ENCODE peak calls at places on chromosomes 5 and 9, in eight cellular contexts. R is esophagus squamous epithelium; Y is left cardiac atrium; Q is H9; E is tibial artery; X is effector CD4-positive, alpha-beta T cell; D is lower lobe of right lung; J is mesothelial cell of epicardium. M is an unnamed sample.

GRCh38 chr5:137635521-137635921 is 100.4 kb downstream of the KLHL3 start:
- DNase-seq in R (no peak), Y (no peak), Q (no peak), E (no peak), X (no peak), D (no peak), J (no peak), M (no peak)

GRCh38 chr9:98010450-98010849 is 27.3 kb downstream of the ANP32B start:
- DNase-seq in R (no peak), Y (no peak), Q (peak), E (no peak), X (no peak), D (no peak), J (no peak), M (no peak)

GRCh38 chr5:79140553-79140952 is 28.9 kb downstream of the BHMT start:
- DNase-seq in R (no peak), Y (no peak), Q (no peak), E (no peak), X (no peak), D (no peak), J (no peak), M (no peak)

GRCh38 chr9:38344566-38345324 is 47.8 kb upstream of the ALDH1B1 start:
- DNase-seq in R (no peak), Y (no peak), Q (no peak), E (no peak), X (no peak), D (no peak), J (no peak), M (no peak)

GRCh38 chr5:32147236-32147635 is 26.9 kb downstream of the GOLPH3 start:
- DNase-seq in R (no peak), Y (no peak), Q (no peak), E (no peak), X (no peak), D (no peak), J (no peak), M (no peak)

GRCh38 chr9:130946778-130947617 is 8.0 kb upstream of the FIBCD1 start:
- DNase-seq in R (no peak), Y (no peak), Q (no peak), E (no peak), X (no peak), D (no peak), J (no peak), M (no peak)

GRCh38 chr5:76849767-76850291 is at the start of gene S100Z:
- DNase-seq in R (no peak), Y (no peak), Q (no peak), E (no peak), X (no peak), D (no peak), J (no peak), M (no peak)

GRCh38 chr9:113619156-113619861 is 155.8 kb downstream of the RGS3 start:
- DNase-seq in R (no peak), Y (no peak), Q (peak), E (peak), X (no peak), D (no peak), J (no peak), M (peak)

GRCh38 chr9:112644449-112644965 is 73.4 kb downstream of the INIP start:
- DNase-seq in R (no peak), Y (no peak), Q (no peak), E (no peak), X (no peak), D (no peak), J (no peak), M (no peak)

GRCh38 chr5:172633403-172633970 is 7.6 kb upstream of the NEURL1B start:
- DNase-seq in R (no peak), Y (no peak), Q (peak), E (peak), X (no peak), D (no peak), J (no peak), M (peak)

GRCh38 chr9:129649726-129650679 is 8.1 kb upstream of the ASB6 start:
- DNase-seq in R (no peak), Y (no peak), Q (no peak), E (no peak), X (no peak), D (no peak), J (no peak), M (no peak)

GRCh38 chr9:91736898-91737601 is 213.0 kb downstream of the ROR2 start:
- DNase-seq in R (no peak), Y (no peak), Q (no peak), E (no peak), X (no peak), D (no peak), J (no peak), M (peak)

GRCh38 chr5:149586708-149587318 is 5.5 kb downstream of the ARHGEF37 start:
- DNase-seq in R (no peak), Y (no peak), Q (no peak), E (no peak), X (no peak), D (no peak), J (no peak), M (no peak)

GRCh38 chr5:177232761-177233160 is 70.8 kb downstream of the RAB24 start:
- DNase-seq in R (no peak), Y (no peak), Q (no peak), E (no peak), X (no peak), D (no peak), J (no peak), M (no peak)

GRCh38 chr5:73443725-73444498 is 4.7 kb downstream of the FOXD1 start:
- DNase-seq in R (no peak), Y (no peak), Q (peak), E (no peak), X (no peak), D (no peak), J (no peak), M (no peak)

GRCh38 chr5:146440870-146441495 is 6.2 kb upstream of the TCERG1 start:
- DNase-seq in R (no peak), Y (no peak), Q (no peak), E (no peak), X (no peak), D (no peak), J (no peak), M (no peak)

GRCh38 chr9:133200631-133201030 is 8.4 kb downstream of the OBP2B start:
- DNase-seq in R (no peak), Y (no peak), Q (no peak), E (no peak), X (no peak), D (no peak), J (no peak), M (no peak)

GRCh38 chr5:55134053-55134722 is 25.8 kb upstream of the GPX8 start:
- DNase-seq in R (no peak), Y (no peak), Q (no peak), E (no peak), X (no peak), D (no peak), J (no peak), M (no peak)

GRCh38 chr5:163565931-163566608 is 60.7 kb downstream of the MAT2B start:
- DNase-seq in R (no peak), Y (peak), Q (peak), E (no peak), X (peak), D (peak), J (peak), M (no peak)

GRCh38 chr5:62326302-62326701 is 20.3 kb downstream of the KIF2A start:
- DNase-seq in R (no peak), Y (no peak), Q (no peak), E (no peak), X (no peak), D (no peak), J (no peak), M (no peak)

GRCh38 chr5:33441241-33441844 is 578 bp downstream of the TARS1 start:
- DNase-seq in R (no peak), Y (no peak), Q (no peak), E (no peak), X (peak), D (no peak), J (peak), M (no peak)

GRCh38 chr9:86945868-86946711 is 1.2 kb downstream of the GAS1 start:
- DNase-seq in R (peak), Y (peak), Q (peak), E (peak), X (peak), D (peak), J (peak), M (no peak)

GRCh38 chr5:177553671-177554429 is 513 bp downstream of the FAM193B start:
- DNase-seq in R (no peak), Y (peak), Q (peak), E (peak), X (no peak), D (peak), J (peak), M (peak)

GRCh38 chr5:34891981-34892380 is 23.3 kb downstream of the RAD1 start:
- DNase-seq in R (no peak), Y (no peak), Q (no peak), E (no peak), X (no peak), D (no peak), J (no peak), M (no peak)

GRCh38 chr9:137055385-137056364 is 1.8 kb upstream of the ENTPD2 start:
- DNase-seq in R (no peak), Y (peak), Q (no peak), E (no peak), X (no peak), D (peak), J (peak), M (no peak)

GRCh38 chr9:78507008-78507407 is 210.1 kb downstream of the PSAT1 start:
- DNase-seq in R (no peak), Y (no peak), Q (no peak), E (no peak), X (no peak), D (no peak), J (no peak), M (no peak)

GRCh38 chr5:111757582-111758283 is 739 bp upstream of the NREP start:
- DNase-seq in R (peak), Y (peak), Q (peak), E (peak), X (peak), D (peak), J (peak), M (peak)

GRCh38 chr9:126383395-126384104 is 56.9 kb downstream of the MVB12B start:
- DNase-seq in R (no peak), Y (no peak), Q (no peak), E (no peak), X (no peak), D (no peak), J (no peak), M (no peak)

GRCh38 chr5:4042311-4042710 is 446.7 kb downstream of the IRX1 start:
- DNase-seq in R (no peak), Y (no peak), Q (no peak), E (no peak), X (no peak), D (no peak), J (no peak), M (no peak)

GRCh38 chr5:73433982-73434342 is 14.6 kb downstream of the FOXD1 start:
- DNase-seq in R (no peak), Y (no peak), Q (no peak), E (no peak), X (no peak), D (no peak), J (no peak), M (no peak)

GRCh38 chr9:4141201-4141750 is 158.6 kb downstream of the GLIS3 start:
- DNase-seq in R (no peak), Y (no peak), Q (no peak), E (no peak), X (no peak), D (no peak), J (no peak), M (no peak)

GRCh38 chr9:3868466-3868865 is 342.7 kb upstream of the RFX3 start:
- DNase-seq in R (no peak), Y (no peak), Q (no peak), E (no peak), X (no peak), D (no peak), J (no peak), M (no peak)

GRCh38 chr9:91089405-91090131 is 272.1 kb downstream of the AUH start:
- DNase-seq in R (no peak), Y (no peak), Q (no peak), E (no peak), X (no peak), D (no peak), J (no peak), M (no peak)

GRCh38 chr5:157558089-157558595 is 17.4 kb downstream of the ADAM19 start:
- DNase-seq in R (no peak), Y (no peak), Q (no peak), E (no peak), X (no peak), D (no peak), J (no peak), M (no peak)

GRCh38 chr9:84111726-84112125 is 131.1 kb downstream of the RMI1 start:
- DNase-seq in R (no peak), Y (no peak), Q (no peak), E (no peak), X (no peak), D (no peak), J (no peak), M (no peak)

GRCh38 chr5:96149546-96149945 is 187.9 kb upstream of the ELL2 start:
- DNase-seq in R (no peak), Y (no peak), Q (no peak), E (no peak), X (no peak), D (no peak), J (no peak), M (no peak)

GRCh38 chr5:61916621-61917620 is 389.1 kb upstream of the KIF2A start:
- DNase-seq in R (no peak), Y (no peak), Q (no peak), E (no peak), X (no peak), D (no peak), J (no peak), M (no peak)